ENCODE peak calls at places on chromosomes 6 and 20, in ten cellular contexts. N is KBM-7; P is tibial nerve; D is nephron progenitor cell; H is type B pancreatic cell; Z is stimulated activated CD4-positive, alpha-beta T cell treated with anti-CD3 and anti-CD28 coated beads, Interleukin-12 subunit alpha, Interleukin-12 subunit beta, amount 100 ng/mL, for 4 hours; Y is mesendoderm; K is anterior cingulate cortex; F is Kasumi-1; J is T-helper 17 cell. Q is an unnamed sample.

GRCh38 chr6:32956176-32956575 is 3.3 kb upstream of the HLA-DMA start:
- DNase-seq in K (no peak), P (no peak), D (no peak), N (no peak), F (no peak), H (no peak), Z (no peak), J (no peak), Y (no peak), Q (peak)

GRCh38 chr6:131868836-131869235 is 61.0 kb downstream of the ENPP1 start:
- DNase-seq in N (no peak), F (no peak), H (no peak), Y (no peak), J (no peak), P (no peak), K (no peak), D (no peak), Z (no peak), Q (no peak)

GRCh38 chr6:112117554-112117953 is 30.2 kb downstream of the FAM229B start:
- DNase-seq in Y (no peak), H (no peak), Z (no peak), N (peak), F (peak), K (no peak), D (no peak), J (no peak), P (no peak), Q (no peak)

GRCh38 chr6:109455161-109455501 is 441 bp downstream of the MICAL1 start:
- DNase-seq in P (no peak), D (peak), Y (peak), Z (no peak), F (peak), H (no peak), K (no peak), J (peak), N (peak), Q (no peak)

GRCh38 chr6:33843086-33843695 is 39.4 kb upstream of the MLN start:
- DNase-seq in K (no peak), F (no peak), J (no peak), N (no peak), H (no peak), Y (no peak), Z (no peak), D (peak), P (no peak), Q (no peak)

GRCh38 chr6:150586850-150587359 is 12.8 kb upstream of the PLEKHG1 start:
- DNase-seq in H (no peak), N (no peak), J (no peak), K (no peak), Y (no peak), D (no peak), Z (no peak), P (no peak), F (no peak), Q (no peak)

GRCh38 chr6:33800248-33800647 is 3.6 kb downstream of the MLN start:
- DNase-seq in H (no peak), J (no peak), D (no peak), K (no peak), N (no peak), Y (no peak), P (no peak), Z (no peak), F (no peak), Q (no peak)

GRCh38 chr6:104689551-104690205 is 170.0 kb downstream of the HACE1 start:
- DNase-seq in Y (peak), F (no peak), H (no peak), P (no peak), N (no peak), J (no peak), K (no peak), Z (no peak), D (no peak), Q (no peak)

GRCh38 chr6:72206606-72207005 is 320.3 kb downstream of the RIMS1 start:
- DNase-seq in Z (no peak), J (no peak), N (no peak), F (no peak), H (no peak), D (no peak), P (no peak), Y (peak), K (no peak), Q (no peak)

GRCh38 chr6:159633196-159633595 is 59.8 kb downstream of the SOD2 start:
- DNase-seq in N (peak), P (no peak), H (no peak), F (peak), J (no peak), Y (peak), D (peak), Z (no peak), K (no peak), Q (no peak)

GRCh38 chr20:48400009-48400408 is 427.8 kb downstream of the PREX1 start:
- DNase-seq in K (no peak), D (no peak), N (no peak), J (no peak), F (no peak), P (no peak), Y (no peak), Z (no peak), H (no peak), Q (no peak)

GRCh38 chr20:57398231-57398821 is 7.1 kb downstream of the RBM38 start:
- DNase-seq in F (peak), Y (no peak), P (no peak), K (no peak), Z (peak), H (no peak), N (peak), J (peak), D (no peak), Q (peak)

GRCh38 chr6:82270791-82271392 is 23.3 kb upstream of the IBTK start:
- DNase-seq in P (no peak), Y (peak), Z (no peak), H (no peak), D (no peak), N (peak), K (no peak), J (no peak), F (peak), Q (peak)

GRCh38 chr6:170152989-170153388 is 137.9 kb downstream of the DLL1 start:
- DNase-seq in F (no peak), D (no peak), N (peak), P (no peak), H (no peak), K (no peak), Y (peak), Z (no peak), J (no peak), Q (no peak)

GRCh38 chr6:170098428-170099170 is 192.3 kb downstream of the DLL1 start:
- DNase-seq in P (no peak), N (no peak), F (no peak), Y (no peak), H (peak), D (no peak), J (no peak), K (no peak), Z (no peak), Q (no peak)

GRCh38 chr6:54427396-54427910 is 119.2 kb downstream of the TINAG start:
- DNase-seq in D (no peak), Z (no peak), F (no peak), J (no peak), P (no peak), N (no peak), Y (no peak), K (no peak), H (no peak), Q (no peak)

GRCh38 chr6:79544939-79545450 is 7.8 kb upstream of the LCA5 start:
- DNase-seq in Y (peak), K (peak), N (peak), P (no peak), F (peak), H (peak), Z (no peak), D (peak), J (no peak), Q (no peak)

GRCh38 chr6:52539607-52540006 is 37.3 kb downstream of the TRAM2 start:
- DNase-seq in F (no peak), P (no peak), H (no peak), K (no peak), N (no peak), J (no peak), Z (no peak), D (no peak), Y (no peak), Q (no peak)

GRCh38 chr6:153012856-153013255 is 10.3 kb upstream of the MTRF1L start:
- DNase-seq in Z (no peak), P (no peak), J (no peak), H (no peak), K (no peak), N (no peak), Y (no peak), F (no peak), D (no peak), Q (no peak)

GRCh38 chr6:21597706-21598273 is 4.2 kb downstream of the SOX4 start:
- DNase-seq in Y (no peak), D (peak), H (no peak), N (peak), F (peak), Z (no peak), J (no peak), P (no peak), K (no peak), Q (no peak)

GRCh38 chr6:43021270-43022047 is at the start of gene RRP36:
- DNase-seq in N (peak), P (peak), D (peak), J (peak), H (peak), K (peak), F (peak), Z (peak), Y (peak), Q (peak)

GRCh38 chr20:47713941-47714450 is 71.3 kb downstream of the SULF2 start:
- DNase-seq in D (peak), P (peak), Y (no peak), F (no peak), N (no peak), H (no peak), K (no peak), Z (no peak), J (no peak), Q (no peak)

GRCh38 chr6:151269318-151269995 is 29.7 kb downstream of the AKAP12 start:
- DNase-seq in D (no peak), P (no peak), J (no peak), F (no peak), K (no peak), N (no peak), Y (no peak), Z (no peak), H (no peak), Q (no peak)